ENCODE peak calls at places on chromosomes 12 and 14, in eight cellular contexts. A is IMR-90, K is MG63, B is colonic mucosa, C is K562, Q is left ventricle myocardium inferior, H is OCI-LY7, M is endodermal cell. U is an unnamed sample.
A peak's percentile ranks its signal among the peaks of the same experiment; 100 is the strongest.

GRCh38 chr14:104383088-104383805 is 196.3 kb upstream of the C14orf180 start:
- DNase-seq in H (no peak), Q (no peak), A (no peak), M (no peak), B (no peak), K (no peak), C (no peak), U (no peak)

GRCh38 chr14:52067873-52068740 is 752 bp downstream of the NID2 start:
- DNase-seq in K (no peak), C (no peak), H (no peak), Q (peak; percentile 44), B (peak; percentile 62), A (peak; percentile 51), M (peak; percentile 84), U (no peak)

GRCh38 chr12:22409071-22409951 is 74.8 kb upstream of the ST8SIA1 start:
- DNase-seq in B (no peak), Q (no peak), C (peak; percentile 2), M (peak; percentile 42), A (no peak), H (no peak), K (no peak), U (no peak)

GRCh38 chr14:104678346-104678745 is 11.1 kb upstream of the INF2 start:
- DNase-seq in C (peak; percentile 43), M (peak; percentile 79), K (no peak), B (peak; percentile 35), Q (peak; percentile 54), A (peak; percentile 34), H (no peak), U (no peak)

GRCh38 chr12:26557326-26557725 is 275.7 kb downstream of the ITPR2 start:
- DNase-seq in M (no peak), A (no peak), K (no peak), B (no peak), C (no peak), Q (no peak), H (no peak), U (no peak)

GRCh38 chr14:88825078-88825458 is 617 bp downstream of the TTC8 start:
- DNase-seq in A (peak; percentile 23), K (no peak), H (no peak), Q (no peak), C (no peak), B (no peak), M (no peak), U (no peak)

GRCh38 chr12:5630101-5630500 is 198.2 kb downstream of the NTF3 start:
- DNase-seq in M (no peak), B (no peak), A (no peak), C (no peak), H (no peak), Q (no peak), K (no peak), U (no peak)

GRCh38 chr12:121110211-121110940 is 22.3 kb upstream of the P2RX7 start:
- DNase-seq in C (peak; percentile 80), Q (peak; percentile 41), K (peak; percentile 38), H (peak; percentile 69), B (peak; percentile 73), M (peak; percentile 89), A (peak; percentile 61), U (no peak)

GRCh38 chr12:89542912-89543592 is 17.2 kb upstream of the POC1B start:
- DNase-seq in K (peak; percentile 42), Q (peak; percentile 29), C (peak; percentile 89), A (peak; percentile 83), M (peak; percentile 93), H (peak; percentile 79), B (peak; percentile 81), U (no peak)

GRCh38 chr14:26444745-26445144 is 153.1 kb downstream of the NOVA1 start:
- DNase-seq in A (peak; percentile 9), Q (no peak), H (no peak), K (no peak), C (no peak), B (no peak), M (peak; percentile 59), U (no peak)

GRCh38 chr12:29288031-29288430 is 92.9 kb downstream of the ERGIC2 start:
- DNase-seq in B (no peak), M (no peak), H (no peak), C (no peak), K (no peak), A (no peak), Q (no peak), U (no peak)

GRCh38 chr12:68565391-68565903 is 45.3 kb upstream of the RAP1B start:
- DNase-seq in Q (no peak), K (no peak), M (no peak), A (peak; percentile 88), H (no peak), C (peak; percentile 5), B (no peak), U (no peak)

GRCh38 chr12:116267948-116268347 is 9.5 kb downstream of the MED13L start:
- DNase-seq in Q (no peak), B (no peak), K (no peak), A (no peak), H (no peak), C (no peak), M (no peak), U (no peak)

GRCh38 chr14:100884456-100884855 is 19.1 kb downstream of the RTL1 start:
- DNase-seq in M (no peak), B (no peak), C (no peak), H (no peak), K (no peak), Q (peak; percentile 5), A (no peak), U (no peak)

GRCh38 chr12:117507547-117507946 is 146.1 kb upstream of the NOS1 start:
- DNase-seq in B (no peak), H (no peak), Q (no peak), A (no peak), M (peak; percentile 60), K (no peak), C (no peak), U (no peak)

GRCh38 chr14:31568671-31569070 is 7.5 kb downstream of the NUBPL start:
- DNase-seq in Q (no peak), M (no peak), A (peak; percentile 61), H (no peak), C (no peak), B (no peak), K (no peak), U (no peak)

GRCh38 chr14:49984419-49984818 is 91.5 kb downstream of the ARF6 start:
- DNase-seq in C (no peak), Q (no peak), A (peak; percentile 83), M (no peak), K (no peak), H (no peak), B (no peak), U (no peak)

GRCh38 chr14:95482967-95483842 is 33.2 kb downstream of the SYNE3 start:
- DNase-seq in C (no peak), B (peak; percentile 70), H (no peak), K (peak; percentile 86), M (peak; percentile 60), A (peak; percentile 97), Q (peak; percentile 79), U (peak; percentile 64)

GRCh38 chr12:15220961-15221885 is at the start of gene RERG:
- DNase-seq in K (peak; percentile 62), B (peak; percentile 80), H (peak; percentile 63), Q (peak; percentile 80), C (peak; percentile 20), M (peak; percentile 98), A (peak; percentile 63), U (no peak)

GRCh38 chr12:114925076-114925475 is 241.1 kb upstream of the TBX3 start:
- DNase-seq in H (no peak), C (no peak), A (no peak), M (no peak), K (no peak), B (no peak), Q (no peak), U (no peak)

GRCh38 chr12:51871126-51871525 is 16.8 kb upstream of the ANKRD33 start:
- DNase-seq in Q (peak; percentile 48), B (no peak), M (no peak), H (no peak), A (no peak), K (peak; percentile 38), C (no peak), U (no peak)

GRCh38 chr14:78197088-78197487 is 26.9 kb downstream of the NRXN3 start:
- DNase-seq in A (no peak), M (no peak), C (no peak), Q (no peak), H (no peak), K (no peak), B (no peak), U (no peak)

GRCh38 chr12:45017916-45018315 is 33.0 kb downstream of the DBX2 start:
- DNase-seq in K (no peak), M (no peak), B (no peak), C (no peak), Q (no peak), H (no peak), A (no peak), U (no peak)

GRCh38 chr12:32159925-32160324 is 53.3 kb downstream of the BICD1 start:
- DNase-seq in H (no peak), B (no peak), C (no peak), A (peak; percentile 41), K (peak; percentile 62), M (peak; percentile 49), Q (no peak), U (no peak)

GRCh38 chr12:133203344-133204263 is 22.3 kb downstream of the ZNF268 start:
- DNase-seq in C (no peak), B (no peak), A (peak; percentile 20), K (no peak), Q (no peak), M (no peak), H (peak; percentile 15), U (no peak)
- H3K9me3 ChIP-seq in C (peaks cover 44% of the 10 kb centered on the region), B (peaks cover 30% of the 10 kb centered on the region), A (peaks cover 62% of the 10 kb centered on the region), K (peaks cover 70% of the 10 kb centered on the region), Q (peaks cover 95% of the 10 kb centered on the region), M (peaks cover 84% of the 10 kb centered on the region), H (peaks cover 71% of the 10 kb centered on the region), U (peaks cover 91% of the 10 kb centered on the region)

DNA sequence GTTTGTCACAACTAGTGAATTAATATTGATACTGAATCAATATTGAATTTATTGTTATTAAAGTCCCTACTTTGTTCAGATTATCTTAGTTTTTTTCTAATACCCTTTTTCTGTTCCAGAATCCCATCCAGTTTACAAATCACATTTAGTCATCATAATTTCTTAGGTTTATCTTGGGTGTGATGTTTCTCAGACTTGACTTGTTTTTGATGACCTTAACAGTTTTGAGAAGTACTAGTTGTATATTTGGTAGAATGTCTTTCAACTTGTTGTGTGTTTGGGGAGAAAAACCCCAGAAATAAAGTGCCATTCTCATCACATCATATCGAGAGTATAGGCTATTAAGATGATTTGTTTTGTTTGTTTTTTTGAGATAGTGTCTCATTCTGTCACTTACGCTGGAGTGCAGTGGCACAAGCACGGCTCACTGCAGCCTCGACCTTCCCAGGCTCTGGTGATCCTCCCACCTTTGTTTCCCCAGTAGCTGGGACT is 19.5 kb downstream of the MRPS35 start:
- DNase-seq in A (no peak), Q (no peak), K (no peak), B (no peak), M (no peak), C (no peak), H (no peak), U (no peak)
- H3K36me3 ChIP-seq in A (peaks cover 17% of the 10 kb centered on the region), Q (peaks cover 59% of the 10 kb centered on the region), K (peaks cover 59% of the 10 kb centered on the region), B (no peaks in the 10 kb centered on the region), M (peaks cover 69% of the 10 kb centered on the region), C (peaks cover 81% of the 10 kb centered on the region), H (peaks cover 83% of the 10 kb centered on the region), U (peaks cover 9% of the 10 kb centered on the region)

GRCh38 chr12:6954316-6954710 is 3.2 kb downstream of the PTPN6 start:
- DNase-seq in M (no peak), A (no peak), C (no peak), K (no peak), H (no peak), Q (no peak), B (no peak), U (no peak)
- H3K4me3 ChIP-seq in M (no peak overlapping the region), A (no peak overlapping the region), C (no peak overlapping the region), K (no peak overlapping the region), H (peak overlapping the region; percentile 67), Q (peak overlapping the region; percentile 17), B (peak overlapping the region; percentile 15), U (peak overlapping the region; percentile 66)

GRCh38 chr14:102671410-102671809 is 79.0 kb downstream of the RCOR1 start:
- DNase-seq in Q (no peak), H (no peak), A (no peak), B (no peak), C (no peak), K (no peak), M (no peak), U (no peak)
- H3K9me3 ChIP-seq in Q (no peaks in the 10 kb centered on the region), H (peaks cover 14% of the 10 kb centered on the region), A (no peaks in the 10 kb centered on the region), B (no peaks in the 10 kb centered on the region), C (no peaks in the 10 kb centered on the region), K (no peaks in the 10 kb centered on the region), M (peaks cover 8% of the 10 kb centered on the region), U (no peaks in the 10 kb centered on the region)

U was measured in thoracic aorta.